ENCODE peak calls at places on chromosomes 2 and 18, in seven cellular contexts. T is nephron progenitor cell; D is GM23338; Q is adrenal gland; J is left ventricle myocardium inferior; P is foreskin fibroblast; L is CD4-positive, alpha-beta T cell. K is an unnamed sample.

GRCh38 chr2:8580316-8581047 is 101.4 kb upstream of the ID2 start:
- DNase-seq in T (no peak), D (no peak), Q (no peak), J (no peak), P (no peak), L (no peak), K (no peak)

GRCh38 chr2:114065731-114066130 is 175.8 kb downstream of the ACTR3 start:
- DNase-seq in T (no peak), D (no peak), Q (no peak), J (no peak), P (no peak), L (no peak), K (no peak)

GRCh38 chr2:26941486-26941885 is 29.0 kb upstream of the MAPRE3 start:
- DNase-seq in T (no peak), D (no peak), Q (no peak), J (no peak), P (peak), L (no peak), K (peak)

GRCh38 chr2:28904295-28904694 is 9.8 kb downstream of the WDR43 start:
- DNase-seq in T (no peak), D (no peak), Q (no peak), J (no peak), P (peak), L (no peak), K (peak)

GRCh38 chr2:18552351-18553077 is 7.9 kb downstream of the RDH14 start:
- DNase-seq in T (no peak), D (no peak), Q (no peak), J (no peak), P (peak), L (no peak), K (no peak)

GRCh38 chr18:55781481-55781957 is 193.5 kb upstream of the TCF4 start:
- DNase-seq in T (peak), D (peak), Q (peak), J (peak), P (peak), L (no peak), K (peak)

GRCh38 chr18:63025251-63025710 is 294.3 kb downstream of the BCL2 start:
- DNase-seq in T (peak), D (peak), Q (no peak), J (no peak), P (peak), L (no peak), K (no peak)

GRCh38 chr18:71808576-71808975 is 735.6 kb downstream of the CBLN2 start:
- DNase-seq in T (no peak), D (no peak), Q (no peak), J (no peak), P (peak), L (no peak), K (no peak)

GRCh38 chr2:5692561-5693287 is 540 bp downstream of the SOX11 start:
- DNase-seq in T (peak), D (peak), Q (no peak), J (no peak), P (peak), L (no peak), K (no peak)

GRCh38 chr2:222311321-222311977 is 12.7 kb upstream of the PAX3 start:
- DNase-seq in T (no peak), D (peak), Q (no peak), J (no peak), P (peak), L (no peak), K (no peak)

GRCh38 chr18:22285299-22286140 is 116.1 kb downstream of the GATA6 start:
- DNase-seq in T (no peak), D (no peak), Q (no peak), J (no peak), P (no peak), L (no peak), K (no peak)

GRCh38 chr2:205731521-205731965 is 49.2 kb downstream of the NRP2 start:
- DNase-seq in T (no peak), D (no peak), Q (no peak), J (no peak), P (peak), L (no peak), K (peak)

GRCh38 chr2:110097506-110098220 is 18.0 kb downstream of the MALL start:
- DNase-seq in T (no peak), D (peak), Q (no peak), J (no peak), P (no peak), L (no peak), K (no peak)

GRCh38 chr2:217790195-217790594 is 212.6 kb downstream of the TNS1 start:
- DNase-seq in T (no peak), D (peak), Q (no peak), J (no peak), P (no peak), L (no peak), K (no peak)

GRCh38 chr2:142291964-142292363 is 161.1 kb upstream of the LRP1B start:
- DNase-seq in T (no peak), D (no peak), Q (no peak), J (no peak), P (peak), L (no peak), K (no peak)

GRCh38 chr18:7069191-7069590 is 48.4 kb downstream of the LAMA1 start:
- DNase-seq in T (no peak), D (no peak), Q (no peak), J (no peak), P (no peak), L (no peak), K (no peak)

DNA sequence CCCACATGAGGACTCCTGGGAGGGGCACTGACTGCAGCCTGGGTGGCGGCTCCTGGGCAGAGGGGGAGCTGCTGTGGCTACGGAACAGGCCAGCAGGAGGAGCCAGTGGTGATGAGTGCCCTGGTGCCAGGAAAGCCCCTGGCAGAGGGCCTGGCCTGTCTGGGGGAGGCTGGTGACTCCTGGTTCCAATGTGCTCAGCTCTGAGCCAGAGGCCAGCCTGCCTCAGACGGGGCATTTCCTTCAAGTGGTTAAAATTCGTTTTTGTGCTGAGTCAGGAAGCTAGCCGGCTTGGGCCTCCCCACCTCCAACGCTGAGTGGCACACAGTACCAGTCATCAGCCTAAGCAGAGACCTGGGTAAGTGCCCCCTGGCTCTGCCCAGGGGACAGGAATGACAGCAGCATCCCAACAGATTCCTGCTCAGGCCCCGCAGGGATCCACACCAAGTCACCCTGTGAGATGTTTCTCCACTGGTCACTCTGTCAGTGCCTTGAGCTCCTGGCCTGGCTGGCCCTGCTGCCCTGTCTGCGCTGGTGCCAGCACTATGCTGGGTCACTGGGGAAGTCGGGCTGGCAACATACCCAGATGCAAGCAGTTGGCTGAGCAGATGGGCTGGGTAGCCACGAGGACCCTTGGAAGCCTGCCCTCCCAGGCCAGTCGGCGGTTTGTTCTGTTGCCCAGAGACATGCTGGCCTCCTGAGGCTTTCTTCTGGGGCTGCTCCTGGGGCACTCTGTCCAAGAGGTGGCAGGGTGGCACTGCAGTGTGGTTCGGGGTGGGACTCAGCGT is 7.1 kb upstream of the KLF11 start:
- DNase-seq in T (no peak), D (peak), Q (peak), J (peak), P (peak), L (peak), K (peak)
- TF ChIP-seq CTCF in T (peak), D (peak), Q (peak), J (peak), P (peak), L (no peak), K (peak)

GRCh38 chr18:28823506-28824182 is 646.7 kb upstream of the CDH2 start:
- DNase-seq in T (no peak), D (no peak), Q (no peak), J (no peak), P (peak), L (no peak), K (no peak)
- TF ChIP-seq CTCF in T (no peak), D (no peak), Q (no peak), J (no peak), P (no peak), L (no peak), K (no peak)

DNA sequence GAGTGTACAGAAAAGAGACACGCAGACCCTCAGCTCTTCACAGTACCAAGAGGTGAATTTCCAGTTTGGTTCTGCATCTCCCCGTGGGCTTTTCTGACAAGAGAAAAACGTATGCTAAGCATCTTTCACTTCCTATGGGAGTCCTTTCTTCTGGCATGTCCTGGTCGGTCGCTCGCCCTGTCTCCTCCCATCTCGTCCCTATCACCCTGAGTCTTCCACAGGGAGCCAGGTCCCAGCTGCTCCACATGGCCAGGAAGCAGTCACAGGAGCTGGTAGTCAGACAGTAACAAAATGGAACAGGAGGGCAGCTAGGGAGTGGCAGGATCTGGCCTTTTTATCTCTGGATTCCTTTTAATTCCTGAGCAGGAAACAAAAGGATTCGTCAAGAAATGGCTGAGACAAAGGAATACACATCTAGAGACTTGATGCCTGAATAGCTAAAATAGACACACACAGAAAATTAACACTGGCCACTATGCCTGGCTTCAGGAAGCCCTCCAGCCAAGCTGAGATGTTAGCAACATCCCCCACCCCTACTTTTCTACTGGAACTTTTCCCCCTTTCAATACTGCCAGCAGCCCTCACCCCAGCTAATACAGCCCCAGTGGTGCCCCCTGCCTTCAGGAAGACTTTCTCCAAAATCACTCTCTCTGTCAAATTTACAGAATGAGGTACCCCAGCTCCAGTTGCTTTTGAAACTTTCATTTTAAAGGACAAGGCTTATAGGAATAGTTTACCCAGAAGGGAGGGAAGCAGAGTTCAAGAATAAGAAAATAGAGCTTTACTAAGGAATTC is 136.1 kb downstream of the DNER start:
- DNase-seq in T (no peak), D (peak), Q (no peak), J (no peak), P (no peak), L (no peak), K (no peak)
- TF ChIP-seq CTCF in T (no peak), D (peak), Q (no peak), J (no peak), P (no peak), L (no peak), K (no peak)

GRCh38 chr2:163681765-163682164 is 54.0 kb downstream of the FIGN start:
- DNase-seq in T (no peak), D (no peak), Q (peak), J (no peak), P (peak), L (no peak), K (no peak)

GRCh38 chr2:163686289-163686688 is 49.5 kb downstream of the FIGN start:
- DNase-seq in T (no peak), D (no peak), Q (no peak), J (no peak), P (no peak), L (no peak), K (no peak)

GRCh38 chr2:163687213-163687612 is 48.6 kb downstream of the FIGN start:
- DNase-seq in T (no peak), D (no peak), Q (no peak), J (no peak), P (no peak), L (no peak), K (no peak)

GRCh38 chr2:163682695-163683094 is 53.1 kb downstream of the FIGN start:
- DNase-seq in T (no peak), D (peak), Q (no peak), J (no peak), P (peak), L (no peak), K (peak)
- TF ChIP-seq CTCF in T (no peak), D (peak), Q (no peak), J (no peak), P (peak), L (no peak), K (peak)

GRCh38 chr2:125746321-125746983 is 909.5 kb upstream of the GYPC start:
- DNase-seq in T (no peak), D (no peak), Q (no peak), J (no peak), P (no peak), L (no peak), K (no peak)

GRCh38 chr2:125745514-125745913 is 910.4 kb upstream of the GYPC start:
- DNase-seq in T (peak), D (peak), Q (peak), J (no peak), P (no peak), L (no peak), K (peak)
- TF ChIP-seq CTCF in T (peak), D (peak), Q (no peak), J (peak), P (no peak), L (no peak), K (no peak)

GRCh38 chr2:190121971-190122370 is 59.4 kb upstream of the MSTN start:
- DNase-seq in T (no peak), D (peak), Q (no peak), J (no peak), P (peak), L (no peak), K (peak)
- TF ChIP-seq CTCF in T (peak), D (peak), Q (no peak), J (peak), P (peak), L (no peak), K (peak)

GRCh38 chr2:34567128-34567527 is 968.0 kb upstream of the FAM98A start:
- DNase-seq in T (no peak), D (no peak), Q (no peak), J (no peak), P (no peak), L (no peak), K (no peak)

GRCh38 chr2:34570266-34570872 is 971.3 kb upstream of the FAM98A start:
- DNase-seq in T (peak), D (peak), Q (no peak), J (no peak), P (no peak), L (no peak), K (no peak)
- TF ChIP-seq CTCF in T (peak), D (peak), Q (no peak), J (peak), P (no peak), L (no peak), K (no peak)

DNA sequence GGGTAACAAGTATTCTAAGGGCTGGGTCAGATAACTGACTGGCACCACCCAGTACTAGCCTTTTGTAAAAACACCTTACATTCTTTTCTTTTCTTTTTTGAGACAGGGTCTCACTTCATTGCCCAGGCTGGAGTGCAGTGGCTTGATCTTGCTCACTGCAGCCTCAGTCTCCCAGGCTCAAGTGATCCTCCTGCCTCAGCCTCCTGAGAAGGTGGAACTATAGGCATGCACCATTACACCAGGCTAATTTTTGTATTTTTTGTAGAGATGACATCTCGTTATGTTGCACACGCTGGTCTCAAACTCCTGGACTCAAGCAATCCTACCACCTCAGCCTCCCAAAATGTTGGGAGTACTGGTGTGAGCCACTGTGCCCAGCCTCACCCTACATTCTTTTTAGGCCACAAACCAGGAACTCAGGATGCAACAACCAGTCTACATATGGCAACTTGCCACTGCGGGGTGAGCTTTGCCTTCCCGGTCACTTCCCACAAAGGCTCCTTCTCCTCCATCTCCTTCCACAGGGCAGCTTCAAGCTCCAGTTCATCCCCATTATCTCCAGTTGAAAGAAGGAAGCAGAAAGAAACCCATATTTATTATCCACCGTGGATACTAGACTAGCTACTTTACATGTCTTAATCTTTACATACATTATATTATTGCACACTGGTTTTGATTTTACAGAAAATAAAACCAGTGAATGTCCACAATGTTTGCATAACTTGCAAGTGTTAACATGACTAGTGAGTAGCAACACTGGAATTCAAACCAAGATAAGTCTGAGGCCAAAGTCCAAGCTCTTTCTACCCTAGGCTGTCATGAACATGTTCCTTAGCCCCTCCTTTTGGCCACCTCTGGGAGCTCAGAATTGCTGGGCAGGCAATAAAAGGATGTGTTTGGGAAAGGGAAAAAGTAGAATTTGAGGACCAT is 23.7 kb upstream of the AP1S3 start:
- DNase-seq in T (no peak), D (no peak), Q (no peak), J (no peak), P (peak), L (no peak), K (peak)
- TF ChIP-seq CTCF in T (no peak), D (no peak), Q (no peak), J (no peak), P (no peak), L (no peak), K (no peak)

GRCh38 chr2:58046335-58046584 is 346 bp upstream of the VRK2 start:
- DNase-seq in T (no peak), D (no peak), Q (no peak), J (no peak), P (no peak), L (no peak), K (no peak)

GRCh38 chr2:58047373-58047674 is 718 bp downstream of the VRK2 start:
- DNase-seq in T (no peak), D (no peak), Q (no peak), J (no peak), P (no peak), L (no peak), K (no peak)

GRCh38 chr2:58045580-58046334 is 849 bp upstream of the VRK2 start:
- DNase-seq in T (no peak), D (no peak), Q (no peak), J (no peak), P (no peak), L (no peak), K (no peak)

GRCh38 chr2:58047969-58048368 is 1.4 kb downstream of the VRK2 start:
- DNase-seq in T (no peak), D (no peak), Q (no peak), J (no peak), P (no peak), L (no peak), K (no peak)

GRCh38 chr2:58046585-58047372 is at the start of gene VRK2:
- DNase-seq in T (peak), D (peak), Q (peak), J (peak), P (peak), L (peak), K (peak)
- TF ChIP-seq CTCF in T (no peak), D (no peak), Q (no peak), J (peak), P (no peak), L (no peak), K (peak)

DNA sequence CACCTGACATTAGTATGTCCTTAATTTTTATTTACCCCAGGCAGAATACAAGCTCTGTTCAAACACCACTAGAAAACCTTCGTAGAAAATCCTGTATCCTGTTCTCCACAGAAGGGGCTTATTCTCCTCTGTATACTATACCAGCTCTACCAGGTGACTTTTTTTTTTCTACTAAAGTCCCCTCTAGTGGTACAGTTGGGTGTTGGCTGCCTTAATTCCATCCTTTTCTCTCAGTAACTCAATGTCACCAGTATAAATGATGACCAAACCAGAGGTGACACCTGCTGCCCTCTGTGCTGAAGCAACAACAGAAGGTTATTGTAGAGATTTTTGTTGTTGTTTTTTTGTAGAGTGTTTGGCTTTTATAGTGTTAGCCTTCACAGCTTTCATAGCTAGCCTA is 1322.0 kb downstream of the LRP1B start:
- DNase-seq in T (no peak), D (peak), Q (no peak), J (no peak), P (no peak), L (no peak), K (no peak)
- TF ChIP-seq CTCF in T (no peak), D (peak), Q (no peak), J (no peak), P (no peak), L (no peak), K (no peak)